ENCODE peak calls at places on chromosomes 3 and 15, in eight cellular contexts. S, B, G, A, Y, K, C and U are unnamed samples. For H3K4me1, the result is how much of the 10 kb centered on the place peaks cover.

GRCh38 chr3:59836525-59836924 is 786.7 kb upstream of the CFAP20DC start:
- DNase-seq in S (no peak), B (no peak), G (no peak), A (no peak), Y (no peak), K (no peak), C (no peak), U (no peak)

GRCh38 chr3:74415731-74416130 is 198.7 kb downstream of the CNTN3 start:
- DNase-seq in S (no peak), B (no peak), G (no peak), A (no peak), Y (no peak), K (no peak), C (no peak), U (no peak)

GRCh38 chr15:67818464-67818863 is 6.8 kb upstream of the SKOR1 start:
- DNase-seq in S (no peak), B (no peak), G (no peak), A (no peak), Y (no peak), K (peak), C (no peak), U (no peak)

GRCh38 chr3:195808741-195809290 is 2.9 kb downstream of the MUC4 start:
- DNase-seq in S (no peak), B (no peak), G (no peak), A (no peak), Y (no peak), K (peak), C (no peak), U (no peak)

GRCh38 chr3:71372369-71372768 is 211.2 kb downstream of the FOXP1 start:
- DNase-seq in S (no peak), B (no peak), G (no peak), A (no peak), Y (no peak), K (no peak), C (no peak), U (no peak)

GRCh38 chr3:82087958-82088357 is 326.5 kb upstream of the GBE1 start:
- DNase-seq in S (no peak), B (peak), G (peak), A (no peak), Y (no peak), K (no peak), C (no peak), U (no peak)

GRCh38 chr3:169104541-169104940 is 559.0 kb downstream of the MECOM start:
- DNase-seq in S (no peak), B (peak), G (no peak), A (no peak), Y (no peak), K (no peak), C (no peak), U (no peak)

GRCh38 chr3:115912372-115912771 is 289.1 kb downstream of the GAP43 start:
- DNase-seq in S (no peak), B (no peak), G (no peak), A (no peak), Y (peak), K (no peak), C (no peak), U (peak)

GRCh38 chr15:101675796-101676582 is 23.8 kb upstream of the TM2D3 start:
- DNase-seq in S (no peak), B (peak), G (peak), A (no peak), Y (no peak), K (no peak), C (no peak), U (no peak)

GRCh38 chr3:124138148-124138547 is 146.2 kb upstream of the ROPN1 start:
- DNase-seq in S (no peak), B (no peak), G (no peak), A (no peak), Y (no peak), K (no peak), C (no peak), U (no peak)

GRCh38 chr15:34043813-34044212 is 4.8 kb upstream of the AVEN start:
- DNase-seq in S (no peak), B (peak), G (no peak), A (no peak), Y (no peak), K (no peak), C (no peak), U (no peak)

DNA sequence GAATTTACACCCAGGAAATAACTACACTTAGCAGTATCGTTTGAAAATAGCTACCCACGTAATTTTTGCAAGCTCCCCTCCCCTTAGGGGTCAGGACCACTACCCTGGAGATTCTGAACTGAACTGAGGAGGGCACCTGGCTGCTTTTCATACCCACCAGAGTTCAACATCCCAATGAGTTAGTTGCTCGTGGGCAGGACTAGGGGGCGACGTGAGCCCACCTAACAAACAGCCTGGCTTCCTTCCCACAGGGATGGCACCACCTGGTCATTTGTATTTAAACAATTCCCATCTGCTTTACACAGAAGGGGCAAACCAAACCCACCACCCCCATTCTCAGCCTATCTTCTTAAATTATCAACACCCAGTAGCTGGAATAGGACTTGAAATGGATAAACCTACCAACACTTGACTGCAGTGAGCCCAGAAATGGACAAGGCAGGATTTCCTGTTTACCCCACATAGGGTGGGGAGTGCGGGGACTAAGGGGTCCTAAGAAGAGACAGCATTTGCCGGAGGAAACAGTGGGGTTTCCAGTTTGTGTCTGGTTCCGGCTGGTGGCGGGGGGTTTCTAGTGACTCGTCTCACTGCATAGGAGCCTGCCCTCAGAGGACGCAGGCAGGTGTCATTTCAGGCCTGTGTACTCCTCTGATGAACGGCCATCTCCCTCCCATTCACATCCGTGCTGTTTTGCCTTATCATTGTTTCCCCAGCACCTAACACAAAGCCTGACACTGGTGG is 11.6 kb upstream of the VGLL4 start:
- DNase-seq in S (no peak), B (no peak), G (peak), A (no peak), Y (no peak), K (no peak), C (no peak), U (no peak)
- TF ChIP-seq CTCF in S (peak), B (peak), G (peak), A (no peak), Y (no peak), K (no peak), C (no peak), U (no peak)

DNA sequence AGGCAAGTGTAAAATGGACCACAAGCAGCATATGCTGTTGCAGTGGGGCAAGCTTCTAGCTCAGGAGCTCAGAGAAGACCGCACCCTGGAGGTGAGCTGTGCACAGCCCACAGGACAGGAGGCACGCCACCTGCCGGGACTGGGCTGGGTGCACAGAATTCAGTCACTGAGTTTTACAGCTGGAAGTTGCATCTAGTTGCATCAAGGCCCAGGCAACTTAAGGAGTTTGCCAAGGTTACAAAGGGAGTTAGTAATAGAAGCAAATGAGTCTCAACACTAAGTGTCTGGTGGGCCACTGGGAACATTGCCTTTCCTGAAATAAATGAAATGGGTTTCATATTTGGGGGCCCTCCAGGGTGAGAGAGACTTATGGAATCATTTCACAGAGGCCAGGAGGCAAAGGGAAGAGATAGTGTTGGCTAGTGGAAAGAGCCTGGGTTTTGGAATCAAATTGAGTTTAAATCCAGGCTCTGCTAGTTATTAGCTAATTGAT is 36.0 kb upstream of the TIMP4 start:
- DNase-seq in S (no peak), B (peak), G (no peak), A (no peak), Y (no peak), K (no peak), C (no peak), U (no peak)
- H3K4me1 ChIP-seq in S (under half), B (under half), G (under half), A (under half), Y (under half), K (under half), C (under half), U (under half)

DNA sequence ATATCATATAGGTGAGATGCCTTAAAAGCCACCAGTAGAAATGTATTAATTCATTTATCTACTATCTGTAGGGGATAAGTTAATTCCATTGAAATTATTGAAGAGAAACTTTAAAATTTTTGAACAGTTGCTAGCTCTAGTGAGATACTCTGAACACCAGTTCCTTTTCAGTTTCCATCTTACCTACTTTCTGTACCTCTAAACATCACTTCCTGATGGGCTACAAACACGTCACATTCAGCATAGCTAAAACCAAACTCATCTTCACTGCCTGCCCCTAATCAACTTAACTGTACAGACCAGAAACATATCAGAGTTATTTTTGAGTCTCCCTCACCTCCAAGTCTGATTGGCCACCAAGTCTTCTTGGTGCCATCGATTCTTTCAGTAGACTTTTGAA is 88.9 kb downstream of the FEZF2 start:
- DNase-seq in S (no peak), B (no peak), G (no peak), A (no peak), Y (no peak), K (no peak), C (no peak), U (no peak)
- H3K27ac ChIP-seq in S (no peak), B (no peak), G (no peak), A (no peak), Y (no peak), K (no peak), C (no peak), U (no peak)

DNA sequence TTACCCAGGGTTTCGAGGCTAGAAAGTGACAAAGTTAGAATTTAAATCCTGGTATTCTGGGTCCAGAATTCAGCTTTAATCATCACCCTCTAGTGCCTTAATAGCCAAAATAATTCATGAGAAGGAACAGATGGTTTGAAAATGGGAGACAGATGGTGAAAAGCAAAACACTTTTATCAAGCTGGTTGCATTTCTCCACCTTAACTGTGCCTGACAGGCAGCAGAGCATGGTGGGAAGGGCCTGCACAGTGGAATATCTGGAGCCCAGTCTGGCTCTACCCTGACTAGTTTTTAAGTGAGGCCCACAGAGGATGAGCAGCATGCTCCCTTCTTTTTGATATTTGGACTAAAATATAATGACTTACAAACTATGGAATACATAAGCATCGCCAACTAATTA is 35.6 kb upstream of the RASGRP1 start:
- DNase-seq in S (no peak), B (no peak), G (no peak), A (no peak), Y (no peak), K (no peak), C (no peak), U (no peak)
- TF ChIP-seq CTCF in S (no peak), B (no peak), G (no peak), A (no peak), Y (no peak), K (no peak), C (no peak), U (no peak)

DNA sequence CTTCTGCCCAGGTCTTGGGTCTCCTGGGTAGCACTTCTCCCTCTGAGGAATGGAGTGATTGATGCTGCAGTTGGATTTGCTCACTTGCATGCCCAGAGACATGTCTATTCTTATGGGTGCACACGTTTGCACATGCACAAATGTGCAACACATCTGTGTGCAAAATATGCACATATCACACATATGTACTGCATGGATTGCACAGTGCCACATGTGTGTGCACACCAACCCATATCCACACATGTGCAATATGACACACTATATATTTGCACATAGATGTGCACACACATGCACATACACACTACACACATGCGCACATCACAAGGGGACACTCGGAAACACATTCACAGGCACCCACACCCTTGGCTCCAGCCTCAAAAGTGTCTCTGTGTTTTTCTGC is 671 bp upstream of the SEMA3B start:
- DNase-seq in S (no peak), B (no peak), G (no peak), A (no peak), Y (no peak), K (no peak), C (no peak), U (no peak)
- H3K4me1 ChIP-seq in S (under half), B (half or more), G (under half), A (under half), Y (under half), K (under half), C (under half), U (half or more)

GRCh38 chr3:37590328-37591079 is 271.2 kb upstream of the CTDSPL start:
- DNase-seq in S (no peak), B (no peak), G (no peak), A (peak), Y (peak), K (no peak), C (peak), U (no peak)
- H3K27ac ChIP-seq in S (no peak), B (no peak), G (no peak), A (peak), Y (peak), K (peak), C (peak), U (peak)

GRCh38 chr15:74133071-74133702 is 2.8 kb downstream of the ISLR2 start:
- DNase-seq in S (no peak), B (no peak), G (no peak), A (no peak), Y (no peak), K (no peak), C (no peak), U (no peak)

GRCh38 chr15:74132681-74133070 is 2.3 kb downstream of the ISLR2 start:
- DNase-seq in S (no peak), B (peak), G (no peak), A (no peak), Y (no peak), K (no peak), C (no peak), U (no peak)

GRCh38 chr15:74133703-74134386 is 3.5 kb downstream of the ISLR2 start:
- DNase-seq in S (no peak), B (no peak), G (no peak), A (no peak), Y (peak), K (no peak), C (no peak), U (no peak)

GRCh38 chr15:74135041-74135565 is 4.7 kb downstream of the ISLR2 start:
- DNase-seq in S (no peak), B (no peak), G (no peak), A (peak), Y (no peak), K (no peak), C (no peak), U (no peak)

GRCh38 chr15:74134387-74135027 is 4.1 kb downstream of the ISLR2 start:
- DNase-seq in S (no peak), B (peak), G (peak), A (peak), Y (peak), K (no peak), C (no peak), U (no peak)
- TF ChIP-seq CTCF in S (peak), B (peak), G (peak), A (no peak), Y (no peak), K (no peak), C (peak), U (peak)

GRCh38 chr15:75182187-75183131 is 19.2 kb upstream of the C15orf39 start:
- DNase-seq in S (no peak), B (peak), G (no peak), A (no peak), Y (peak), K (no peak), C (no peak), U (no peak)

GRCh38 chr15:75178938-75179772 is 22.5 kb upstream of the C15orf39 start:
- DNase-seq in S (no peak), B (no peak), G (no peak), A (no peak), Y (no peak), K (no peak), C (no peak), U (no peak)

GRCh38 chr15:75179773-75180140 is 21.9 kb upstream of the C15orf39 start:
- DNase-seq in S (no peak), B (no peak), G (no peak), A (no peak), Y (no peak), K (no peak), C (no peak), U (no peak)

GRCh38 chr15:75178171-75178937 is 23.3 kb upstream of the C15orf39 start:
- DNase-seq in S (no peak), B (peak), G (no peak), A (peak), Y (peak), K (no peak), C (no peak), U (peak)

DNA sequence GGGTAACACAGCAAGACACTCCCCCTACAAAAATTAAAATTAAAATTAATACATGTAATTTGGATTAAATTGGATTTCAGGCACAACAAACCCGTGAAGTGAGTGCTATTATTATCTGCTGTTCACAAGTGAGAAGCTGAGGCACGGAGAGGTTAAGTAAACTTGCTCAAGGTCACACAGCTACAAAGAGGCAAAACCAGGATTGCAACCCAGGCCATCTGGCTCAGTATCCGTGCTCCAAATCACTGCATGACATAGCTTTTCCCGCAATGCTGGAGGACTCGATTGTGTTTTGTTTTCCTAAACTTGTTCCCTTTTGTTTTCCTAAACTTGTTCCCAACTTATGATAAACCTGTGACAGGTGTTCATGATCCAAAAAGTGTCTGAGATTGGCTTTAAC is 19.9 kb upstream of the C15orf39 start:
- DNase-seq in S (no peak), B (no peak), G (no peak), A (no peak), Y (peak), K (no peak), C (no peak), U (no peak)
- H3K4me1 ChIP-seq in S (under half), B (under half), G (under half), A (under half), Y (under half), K (under half), C (under half), U (under half)

DNA sequence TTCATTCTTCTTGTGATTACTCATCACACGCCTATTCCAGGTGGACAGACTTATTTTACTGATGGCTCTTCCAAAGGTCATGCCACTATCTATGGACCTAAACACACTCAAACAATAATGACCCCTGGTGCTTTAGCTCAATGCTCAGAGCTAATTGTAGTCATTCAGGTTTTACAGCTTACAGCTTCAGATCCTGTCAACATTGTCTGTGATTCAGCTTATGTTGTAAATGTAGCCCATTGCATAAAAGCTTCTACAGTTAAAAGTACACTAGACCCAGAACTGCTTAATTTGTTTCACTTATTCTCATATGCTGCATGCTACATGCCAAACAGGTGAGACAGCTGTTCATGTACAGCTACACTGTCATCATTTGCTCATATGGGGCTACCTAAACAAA is 49.2 kb downstream of the LSM3 start:
- DNase-seq in S (no peak), B (no peak), G (no peak), A (no peak), Y (no peak), K (no peak), C (no peak), U (no peak)
- H3K27ac ChIP-seq in S (no peak), B (no peak), G (no peak), A (no peak), Y (no peak), K (no peak), C (no peak), U (no peak)

GRCh38 chr3:146026547-146026946 is 134.4 kb downstream of the PLOD2 start:
- DNase-seq in S (no peak), B (no peak), G (no peak), A (no peak), Y (no peak), K (no peak), C (no peak), U (no peak)

GRCh38 chr3:146019508-146019907 is 141.5 kb downstream of the PLOD2 start:
- DNase-seq in S (no peak), B (no peak), G (no peak), A (no peak), Y (no peak), K (no peak), C (no peak), U (no peak)

GRCh38 chr3:146024260-146024659 is 136.7 kb downstream of the PLOD2 start:
- DNase-seq in S (no peak), B (peak), G (peak), A (no peak), Y (no peak), K (no peak), C (no peak), U (no peak)

DNA sequence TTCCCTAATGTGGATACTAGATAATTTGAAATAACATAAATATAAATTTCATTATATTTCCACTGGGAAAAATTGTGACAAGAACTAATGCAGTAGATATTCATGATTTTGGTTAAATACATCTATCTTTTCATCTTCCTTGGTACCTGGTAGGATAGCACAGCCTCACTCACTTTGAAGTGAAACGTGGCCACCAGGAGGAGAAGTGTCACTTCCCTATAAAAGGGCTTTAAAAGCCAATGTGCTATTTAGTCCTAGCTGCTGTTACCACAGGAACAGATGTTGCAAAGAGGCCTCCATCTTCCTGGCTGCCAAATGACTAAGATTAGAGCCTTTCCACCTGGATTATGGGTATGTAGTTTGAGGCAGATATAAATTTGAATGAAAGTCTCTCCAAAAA is 140.0 kb downstream of the PLOD2 start:
- DNase-seq in S (no peak), B (no peak), G (no peak), A (no peak), Y (no peak), K (no peak), C (no peak), U (no peak)
- TF ChIP-seq CTCF in S (no peak), B (no peak), G (no peak), A (no peak), Y (no peak), K (no peak), C (no peak), U (no peak)